ENCODE peak calls at places on chromosomes 16 and 17, in six cellular contexts. L is sigmoid colon, F is stomach, V is HepG2, B is transverse colon, K is suprapubic skin. A is an unnamed sample.
A peak's percentile ranks its signal among the peaks of the same experiment; 100 is the strongest.

GRCh38 chr16:58459344-58460218 is 40.4 kb upstream of the NDRG4 start:
- DNase-seq in B (no peak), K (no peak), F (no peak), L (no peak), V (peak; percentile 62), A (no peak)

GRCh38 chr17:57940653-57941329 is 14.4 kb downstream of the CUEDC1 start:
- DNase-seq in K (no peak), L (peak; percentile 92), B (no peak), V (no peak), F (no peak), A (no peak)

GRCh38 chr17:49216953-49217650 is 6.6 kb downstream of the ABI3 start:
- DNase-seq in B (peak; percentile 71), F (peak; percentile 27), K (no peak), V (no peak), L (peak; percentile 77), A (no peak)

GRCh38 chr17:61313515-61314326 is 85.9 kb upstream of the TBX2 start:
- DNase-seq in K (no peak), V (no peak), L (no peak), B (no peak), F (no peak), A (no peak)

GRCh38 chr17:27532269-27533067 is 76.2 kb downstream of the KSR1 start:
- DNase-seq in K (no peak), F (peak; percentile 45), B (peak; percentile 54), L (peak; percentile 77), V (peak; percentile 88), A (no peak)

GRCh38 chr17:7109461-7110322 is 4.9 kb downstream of the ASGR2 start:
- DNase-seq in K (no peak), B (no peak), V (no peak), F (no peak), L (no peak), A (no peak)

GRCh38 chr16:68756250-68757051 is 19.4 kb downstream of the CDH1 start:
- DNase-seq in L (no peak), F (peak; percentile 70), K (no peak), B (peak; percentile 83), V (no peak), A (no peak)

GRCh38 chr17:50547736-50548083 is 736 bp downstream of the SPATA20 start:
- DNase-seq in V (no peak), L (no peak), K (no peak), B (peak; percentile 69), F (peak; percentile 49), A (no peak)

GRCh38 chr17:44079877-44080821 is 9.6 kb downstream of the G6PC3 start:
- DNase-seq in B (no peak), L (no peak), F (no peak), V (no peak), K (no peak), A (no peak)

GRCh38 chr16:86723699-86724098 is 145.3 kb downstream of the FOXL1 start:
- DNase-seq in K (no peak), L (no peak), B (no peak), F (no peak), V (no peak), A (no peak)

GRCh38 chr16:445566-445965 is 20.1 kb downstream of the RAB11FIP3 start:
- DNase-seq in V (no peak), F (no peak), B (no peak), K (no peak), L (no peak), A (no peak)

GRCh38 chr16:69483611-69484010 is 59.2 kb downstream of the CYB5B start:
- DNase-seq in L (peak; percentile 27), K (no peak), B (no peak), V (no peak), F (no peak), A (no peak)

GRCh38 chr16:29824589-29825144 is 4.4 kb downstream of the MVP start:
- DNase-seq in B (no peak), V (no peak), L (no peak), K (no peak), F (no peak), A (no peak)

GRCh38 chr16:63806794-63807506 is 1314.9 kb downstream of the CDH11 start:
- DNase-seq in K (no peak), V (no peak), L (no peak), F (no peak), B (no peak), A (no peak)

GRCh38 chr16:28196331-28196987 is 15.3 kb downstream of the XPO6 start:
- DNase-seq in B (no peak), L (no peak), V (no peak), K (no peak), F (no peak), A (no peak)

GRCh38 chr16:75644240-75645012 is 3.0 kb downstream of the KARS1 start:
- DNase-seq in K (no peak), B (no peak), V (no peak), F (no peak), L (no peak), A (no peak)

GRCh38 chr16:13912891-13913290 is 7.1 kb upstream of the ERCC4 start:
- DNase-seq in L (no peak), F (no peak), K (no peak), B (no peak), V (no peak), A (no peak)

GRCh38 chr17:3400008-3400407 is 1.8 kb upstream of the OR1E1 start:
- DNase-seq in V (no peak), L (no peak), B (no peak), F (no peak), K (no peak), A (no peak)

GRCh38 chr17:18055597-18055996 is 16.4 kb downstream of the GID4 start:
- DNase-seq in V (no peak), B (no peak), L (no peak), F (no peak), K (no peak), A (no peak)

GRCh38 chr17:46121841-46122485 is 71.3 kb downstream of the KANSL1 start:
- DNase-seq in K (no peak), F (no peak), V (no peak), L (no peak), B (no peak), A (no peak)

GRCh38 chr17:74354123-74354522 is 7.5 kb downstream of the BTBD17 start:
- DNase-seq in K (no peak), B (peak; percentile 55), F (peak; percentile 34), V (peak; percentile 67), L (no peak), A (no peak)

GRCh38 chr17:69870091-69870530 is 204.9 kb upstream of the KCNJ16 start:
- DNase-seq in V (no peak), F (no peak), K (no peak), L (no peak), B (no peak), A (no peak)

GRCh38 chr16:76910931-76911330 is 280.1 kb upstream of the MON1B start:
- DNase-seq in V (no peak), L (no peak), K (no peak), B (no peak), F (no peak), A (no peak)

DNA sequence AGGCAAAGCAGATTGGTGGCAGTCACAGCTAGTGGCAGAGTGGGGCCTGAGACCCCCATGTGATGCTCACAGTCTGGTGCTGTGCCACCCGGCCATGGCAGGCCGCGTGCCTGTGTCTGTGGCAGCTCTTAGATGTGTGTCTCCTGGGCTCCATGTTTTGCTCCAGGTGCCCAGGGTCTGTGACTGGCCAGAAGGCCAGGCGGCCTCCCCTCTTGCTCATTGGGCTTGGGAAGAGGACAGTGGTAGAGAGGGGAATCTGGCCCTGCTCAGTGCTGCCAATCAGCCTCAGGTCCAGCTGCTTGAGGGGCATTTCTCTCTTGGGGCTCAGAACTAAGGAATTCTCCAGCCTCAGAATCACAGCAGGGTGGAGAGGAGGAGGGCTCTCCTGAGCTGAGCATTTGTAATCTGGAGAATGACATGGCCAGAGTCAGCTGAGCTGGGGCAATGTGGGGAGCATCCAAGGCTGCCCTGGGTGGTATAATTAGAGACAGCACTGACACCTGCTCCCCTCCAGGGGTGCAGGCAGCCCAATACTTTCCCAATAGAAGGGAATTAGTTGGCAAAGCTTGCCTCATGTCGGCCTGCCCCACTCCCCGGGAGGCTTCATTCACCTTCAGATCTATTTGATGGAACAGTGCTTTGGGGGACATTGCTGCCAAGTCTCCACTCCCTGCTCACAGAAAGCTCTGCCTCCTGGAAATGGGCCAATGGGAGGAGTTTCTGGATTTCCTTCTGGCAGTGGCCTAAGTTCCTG is 2.7 kb upstream of the LASP1NB start:
- DNase-seq in K (no peak), V (no peak), B (peak; percentile 68), L (peak; percentile 92), F (peak; percentile 73), A (peak; percentile 83)
- H3K4me1 ChIP-seq in K (peaks cover 23% of the 10 kb centered on the region), V (peaks cover 18% of the 10 kb centered on the region), B (peaks cover 19% of the 10 kb centered on the region), L (peaks cover 54% of the 10 kb centered on the region), F (peaks cover 31% of the 10 kb centered on the region), A (peaks cover 6% of the 10 kb centered on the region)

GRCh38 chr16:3579776-3580175 is 2.6 kb upstream of the NLRC3 start:
- DNase-seq in F (no peak), L (no peak), B (no peak), K (no peak), V (no peak), A (no peak)
- TF ChIP-seq POLR2A in F (no peak), L (no peak), B (no peak), K (no peak), V (no peak), A (no peak)

GRCh38 chr16:78487471-78487870 is 388.0 kb downstream of the WWOX start:
- DNase-seq in K (no peak), B (no peak), L (no peak), V (no peak), F (no peak), A (no peak)
- TF ChIP-seq EP300 in K (no peak), B (no peak), L (no peak), V (no peak), F (no peak), A (no peak)

GRCh38 chr17:67813803-67814180 is 11.5 kb upstream of the BPTF start:
- DNase-seq in L (no peak), K (no peak), F (no peak), B (no peak), V (no peak), A (no peak)

GRCh38 chr17:67819722-67820121 is 5.6 kb upstream of the BPTF start:
- DNase-seq in V (no peak), F (no peak), K (no peak), L (no peak), B (no peak), A (no peak)

GRCh38 chr17:67821871-67822367 is 3.4 kb upstream of the BPTF start:
- DNase-seq in V (no peak), F (no peak), B (no peak), K (no peak), L (no peak), A (no peak)

GRCh38 chr17:67818110-67819002 is 6.9 kb upstream of the BPTF start:
- DNase-seq in F (no peak), V (no peak), L (no peak), B (no peak), K (no peak), A (no peak)
- H3K4me1 ChIP-seq in F (no peaks in the 10 kb centered on the region), V (no peaks in the 10 kb centered on the region), L (no peaks in the 10 kb centered on the region), B (no peaks in the 10 kb centered on the region), K (no peaks in the 10 kb centered on the region), A (no peaks in the 10 kb centered on the region)